ENCODE peak calls at places on chromosomes 1 and 21, in four cellular contexts. One of them, this sample, is unnamed.

GRCh38 chr1:72462506-72462905 is 180.2 kb upstream of the NEGR1 start:
- DNase-seq in Daoy: no peak
- DNase-seq in effector memory CD8-positive, alpha-beta T cell: no peak
- DNase-seq in heart left ventricle: no peak
- DNase-seq in this sample: no peak

GRCh38 chr1:8598060-8598724 is 219.2 kb downstream of the RERE start:
- DNase-seq in Daoy: no peak
- DNase-seq in effector memory CD8-positive, alpha-beta T cell: no peak
- DNase-seq in heart left ventricle: peak
- DNase-seq in this sample: no peak

GRCh38 chr1:77975386-77975785 is 3.5 kb downstream of the FUBP1 start:
- DNase-seq in Daoy: peak
- DNase-seq in effector memory CD8-positive, alpha-beta T cell: no peak
- DNase-seq in heart left ventricle: no peak
- DNase-seq in this sample: no peak

GRCh38 chr1:160115545-160116276 is at the start of gene ATP1A2:
- DNase-seq in Daoy: no peak
- DNase-seq in effector memory CD8-positive, alpha-beta T cell: no peak
- DNase-seq in heart left ventricle: peak
- DNase-seq in this sample: no peak

GRCh38 chr1:228366851-228367741 is 39.5 kb downstream of the TRIM11 start:
- DNase-seq in Daoy: no peak
- DNase-seq in effector memory CD8-positive, alpha-beta T cell: no peak
- DNase-seq in heart left ventricle: peak
- DNase-seq in this sample: no peak

GRCh38 chr21:32507342-32507919 is 77.9 kb downstream of the TCP10L start:
- DNase-seq in Daoy: no peak
- DNase-seq in effector memory CD8-positive, alpha-beta T cell: no peak
- DNase-seq in heart left ventricle: no peak
- DNase-seq in this sample: no peak

GRCh38 chr1:234899041-234899787 is 229.4 kb downstream of the TOMM20 start:
- DNase-seq in Daoy: peak
- DNase-seq in effector memory CD8-positive, alpha-beta T cell: no peak
- DNase-seq in heart left ventricle: peak
- DNase-seq in this sample: peak

GRCh38 chr1:12146343-12147112 is 20.3 kb upstream of the TNFRSF1B start:
- DNase-seq in Daoy: no peak
- DNase-seq in effector memory CD8-positive, alpha-beta T cell: no peak
- DNase-seq in heart left ventricle: no peak
- DNase-seq in this sample: no peak

GRCh38 chr1:242651817-242652216 is 127.3 kb upstream of the PLD5 start:
- DNase-seq in Daoy: peak
- DNase-seq in effector memory CD8-positive, alpha-beta T cell: no peak
- DNase-seq in heart left ventricle: no peak
- DNase-seq in this sample: no peak

GRCh38 chr1:240385551-240385950 is 226.4 kb downstream of the GREM2 start:
- DNase-seq in Daoy: no peak
- DNase-seq in effector memory CD8-positive, alpha-beta T cell: no peak
- DNase-seq in heart left ventricle: no peak
- DNase-seq in this sample: no peak

GRCh38 chr1:92968138-92969032 is 7.1 kb upstream of the DIPK1A start:
- DNase-seq in Daoy: no peak
- DNase-seq in effector memory CD8-positive, alpha-beta T cell: no peak
- DNase-seq in heart left ventricle: no peak
- DNase-seq in this sample: no peak

GRCh38 chr1:187577625-187578024 is 748.9 kb downstream of the PLA2G4A start:
- DNase-seq in Daoy: no peak
- DNase-seq in effector memory CD8-positive, alpha-beta T cell: no peak
- DNase-seq in heart left ventricle: no peak
- DNase-seq in this sample: no peak

GRCh38 chr21:43195131-43196021 is 26.6 kb downstream of the CRYAA start:
- DNase-seq in Daoy: peak
- DNase-seq in effector memory CD8-positive, alpha-beta T cell: no peak
- DNase-seq in heart left ventricle: peak
- DNase-seq in this sample: no peak

GRCh38 chr1:25197982-25198681 is 34.2 kb downstream of the SYF2 start:
- DNase-seq in Daoy: no peak
- DNase-seq in effector memory CD8-positive, alpha-beta T cell: no peak
- DNase-seq in heart left ventricle: no peak
- DNase-seq in this sample: no peak